ENCODE peak calls at places on chromosomes 4 and X, in five cellular contexts. K, Y, V, H and I are unnamed samples.

GRCh38 chr4:11485926-11486325 is 57.2 kb upstream of the HS3ST1 start:
- DNase-seq in H (no peak), K (no peak), Y (no peak), V (no peak), I (no peak)

GRCh38 chr4:52641853-52642563 is 17.1 kb downstream of the USP46 start:
- DNase-seq in K (no peak), Y (no peak), V (no peak), H (no peak), I (no peak)

GRCh38 chr4:184396001-184396400 is 78.3 kb downstream of the IRF2 start:
- DNase-seq in Y (no peak), V (no peak), K (no peak), H (no peak), I (no peak)

GRCh38 chr4:15144249-15144966 is 142.1 kb downstream of the CPEB2 start:
- DNase-seq in K (no peak), Y (no peak), V (no peak), H (no peak), I (no peak)

GRCh38 chrX:20947411-20947912 is 426.8 kb upstream of the CNKSR2 start:
- DNase-seq in V (no peak), Y (no peak), K (peak), H (no peak), I (no peak)

GRCh38 chr4:84938316-84938715 is 28.2 kb downstream of the WDFY3 start:
- DNase-seq in K (peak), H (no peak), V (no peak), Y (no peak), I (no peak)

GRCh38 chr4:176818531-176818930 is 25.8 kb upstream of the VEGFC start:
- DNase-seq in Y (no peak), V (no peak), K (no peak), H (no peak), I (no peak)

GRCh38 chr4:20615492-20616136 is 84.6 kb upstream of the PACRGL start:
- DNase-seq in H (no peak), Y (no peak), K (peak), V (no peak), I (no peak)

GRCh38 chr4:48137766-48138349 is 3.8 kb upstream of the TXK start:
- DNase-seq in K (no peak), V (no peak), H (no peak), Y (no peak), I (no peak)

GRCh38 chrX:136126892-136127406 is 20.4 kb upstream of the FHL1 start:
- DNase-seq in Y (no peak), K (no peak), V (peak), H (no peak), I (no peak)

GRCh38 chr4:113094802-113095201 is 45.3 kb downstream of the ANK2 start:
- DNase-seq in H (no peak), Y (no peak), K (no peak), V (peak), I (no peak)

GRCh38 chr4:185201983-185202962 is 1.5 kb downstream of the CFAP97 start:
- DNase-seq in V (peak), K (no peak), H (no peak), Y (peak), I (no peak)